ENCODE peak calls at places on chromosome 3, in four cellular contexts. M, W, C and E are unnamed samples.

GRCh38 chr3:129507181-129507831 is 21.1 kb upstream of the RHO start:
- DNase-seq in M (no peak), W (no peak), C (no peak), E (no peak)

GRCh38 chr3:157452097-157452496 is 15.4 kb downstream of the PTX3 start:
- DNase-seq in M (no peak), W (no peak), C (no peak), E (no peak)

GRCh38 chr3:66452247-66453040 is 48.4 kb downstream of the LRIG1 start:
- DNase-seq in M (no peak), W (no peak), C (no peak), E (no peak)

GRCh38 chr3:129119365-129120100 is 2.1 kb downstream of the RAB43 start:
- DNase-seq in M (no peak), W (no peak), C (no peak), E (no peak)

GRCh38 chr3:156483961-156484787 is 70.7 kb downstream of the SSR3 start:
- DNase-seq in M (no peak), W (no peak), C (peak; percentile 86), E (no peak)

GRCh38 chr3:34742151-34742550 is 897.2 kb upstream of the ARPP21 start:
- DNase-seq in M (no peak), W (no peak), C (no peak), E (no peak)

GRCh38 chr3:156811092-156811862 is 14.9 kb upstream of the LEKR1 start:
- DNase-seq in M (no peak), W (no peak), C (no peak), E (no peak)

GRCh38 chr3:51353566-51354140 is 31.4 kb upstream of the MANF start:
- DNase-seq in M (no peak), W (no peak), C (no peak), E (no peak)

GRCh38 chr3:54817628-54818027 is 110.2 kb downstream of the LRTM1 start:
- DNase-seq in M (no peak), W (no peak), C (no peak), E (no peak)

GRCh38 chr3:57715672-57716071 is 22.8 kb upstream of the DENND6A start:
- DNase-seq in M (no peak), W (no peak), C (no peak), E (no peak)

GRCh38 chr3:141094851-141095545 is 43.9 kb downstream of the SPSB4 start:
- DNase-seq in M (no peak), W (peak; percentile 63), C (no peak), E (no peak)

GRCh38 chr3:187975571-187976360 is 178.2 kb upstream of the LPP start:
- DNase-seq in M (no peak), W (no peak), C (no peak), E (no peak)

GRCh38 chr3:94259291-94259690 is 196.4 kb downstream of the NSUN3 start:
- DNase-seq in M (no peak), W (no peak), C (no peak), E (no peak)

GRCh38 chr3:94647131-94647530 is 584.3 kb downstream of the NSUN3 start:
- DNase-seq in M (no peak), W (no peak), C (no peak), E (no peak)

GRCh38 chr3:2921903-2922302 is 188.3 kb downstream of the IL5RA start:
- DNase-seq in M (no peak), W (no peak), C (peak; percentile 68), E (no peak)

GRCh38 chr3:66302288-66302687 is 81.5 kb downstream of the SLC25A26 start:
- DNase-seq in M (no peak), W (no peak), C (peak; percentile 50), E (no peak)

GRCh38 chr3:2153047-2153446 is 54.4 kb downstream of the CNTN4 start:
- DNase-seq in M (no peak), W (no peak), C (no peak), E (no peak)

GRCh38 chr3:153246805-153247204 is 84.8 kb downstream of the RAP2B start:
- DNase-seq in M (no peak), W (no peak), C (no peak), E (no peak)

GRCh38 chr3:174951498-174951897 is 92.4 kb downstream of the NAALADL2 start:
- DNase-seq in M (no peak), W (no peak), C (no peak), E (no peak)

GRCh38 chr3:85781806-85782205 is 823.0 kb downstream of the CADM2 start:
- DNase-seq in M (no peak), W (no peak), C (no peak), E (no peak)

GRCh38 chr3:72274511-72275295 is 489.8 kb upstream of the PROK2 start:
- DNase-seq in M (no peak), W (no peak), C (peak; percentile 59), E (no peak)

GRCh38 chr3:154050766-154051165 is 70.4 kb upstream of the ARHGEF26 start:
- DNase-seq in M (no peak), W (no peak), C (no peak), E (no peak)

GRCh38 chr3:46713048-46713897 is 4.4 kb downstream of the PRSS50 start:
- DNase-seq in M (no peak), W (no peak), C (no peak), E (no peak)

GRCh38 chr3:185337231-185337816 is 25.6 kb upstream of the MAP3K13 start:
- DNase-seq in M (no peak), W (no peak), C (no peak), E (no peak)

GRCh38 chr3:170054204-170054603 is 16.4 kb downstream of the GPR160 start:
- DNase-seq in M (no peak), W (no peak), C (peak; percentile 68), E (no peak)

GRCh38 chr3:50194128-50194902 is 2.9 kb downstream of the GNAT1 start:
- DNase-seq in M (peak; percentile 47), W (no peak), C (peak; percentile 71), E (no peak)

GRCh38 chr3:121431717-121432517 is 113.9 kb downstream of the POLQ start:
- DNase-seq in M (no peak), W (no peak), C (peak; percentile 78), E (no peak)

DNA sequence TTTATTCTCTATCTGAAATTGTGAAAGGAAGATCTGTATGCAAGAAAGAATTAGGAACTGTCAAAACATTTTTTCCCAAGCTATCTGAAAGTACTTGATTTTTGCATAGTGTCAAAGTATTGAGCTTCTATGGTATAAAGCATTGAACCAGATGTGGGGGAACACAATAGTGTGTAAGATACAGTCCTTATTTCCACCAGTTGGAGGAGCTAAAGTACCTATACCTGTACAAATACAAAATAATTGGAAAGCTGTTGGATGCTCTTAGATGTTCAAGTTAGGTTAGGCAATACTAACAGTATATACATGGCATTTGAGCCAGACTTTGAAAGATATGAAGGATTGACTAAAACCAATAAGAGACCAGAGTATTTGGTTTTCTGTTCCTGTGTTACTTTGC is 148.4 kb downstream of the B3GALNT1 start:
- DNase-seq in M (no peak), W (no peak), C (peak; percentile 25), E (no peak)
- TF ChIP-seq CTCF in M (no peak), W (peak; percentile 69), C (peak; percentile 41), E (peak; percentile 35)

GRCh38 chr3:197501879-197502620 is 53.7 kb downstream of the BDH1 start:
- DNase-seq in M (no peak), W (no peak), C (peak; percentile 89), E (no peak)
- TF ChIP-seq CTCF in M (peak; percentile 62), W (peak; percentile 78), C (peak; percentile 73), E (peak; percentile 66)

GRCh38 chr3:139310474-139310933 is 33.3 kb upstream of the MRPS22 start:
- DNase-seq in M (no peak), W (no peak), C (no peak), E (no peak)

GRCh38 chr3:139313921-139314320 is 29.9 kb upstream of the MRPS22 start:
- DNase-seq in M (no peak), W (no peak), C (no peak), E (no peak)

GRCh38 chr3:139312416-139312815 is 31.4 kb upstream of the MRPS22 start:
- DNase-seq in M (no peak), W (no peak), C (no peak), E (no peak)

GRCh38 chr3:139311557-139311956 is 32.3 kb upstream of the MRPS22 start:
- DNase-seq in M (no peak), W (no peak), C (no peak), E (no peak)

GRCh38 chr3:139312959-139313358 is 30.9 kb upstream of the MRPS22 start:
- DNase-seq in M (no peak), W (no peak), C (no peak), E (no peak)
- TF ChIP-seq CTCF in M (no peak), W (no peak), C (no peak), E (no peak)

GRCh38 chr3:42815826-42816225 is 6.6 kb downstream of the ACKR2 start:
- DNase-seq in M (no peak), W (no peak), C (no peak), E (no peak)

GRCh38 chr3:42823351-42823750 is 14.1 kb downstream of the ACKR2 start:
- DNase-seq in M (no peak), W (no peak), C (no peak), E (no peak)

GRCh38 chr3:42822828-42823227 is 13.6 kb downstream of the ACKR2 start:
- DNase-seq in M (no peak), W (no peak), C (no peak), E (no peak)

GRCh38 chr3:42820746-42821051 is 11.5 kb downstream of the ACKR2 start:
- DNase-seq in M (no peak), W (no peak), C (no peak), E (no peak)

DNA sequence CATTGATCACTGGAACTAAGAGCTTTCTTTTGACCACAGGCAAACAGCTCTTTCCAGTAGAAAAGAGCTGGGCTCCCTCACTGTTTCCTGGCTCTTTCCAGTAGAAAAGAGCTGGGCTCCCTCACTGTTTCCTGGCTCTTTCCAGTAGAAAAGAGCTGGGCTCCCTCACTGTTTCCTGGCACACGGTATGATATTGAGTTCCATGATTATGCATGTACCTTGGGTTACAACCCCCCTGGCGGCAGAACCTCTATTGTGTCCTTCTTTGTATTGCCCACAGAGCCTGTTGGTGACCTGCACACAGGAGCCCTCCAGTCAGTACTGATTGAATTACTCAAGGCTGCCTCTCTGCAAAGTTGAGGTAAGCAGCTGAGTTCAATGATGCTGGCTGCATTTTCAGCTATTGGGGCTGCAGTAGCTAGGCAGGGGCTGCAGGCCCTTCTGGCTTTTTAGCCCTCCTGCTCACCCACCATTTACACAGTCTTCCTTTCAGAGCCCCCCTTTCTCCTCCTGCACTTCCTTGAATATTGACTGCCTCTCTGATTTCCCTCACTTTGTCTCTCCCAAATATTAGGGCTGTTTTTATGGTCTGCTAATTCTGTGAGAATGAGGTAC is 10.2 kb downstream of the ACKR2 start:
- DNase-seq in M (peak; percentile 18), W (no peak), C (peak; percentile 14), E (no peak)
- TF ChIP-seq CTCF in M (peak; percentile 43), W (no peak), C (no peak), E (peak; percentile 43)

DNA sequence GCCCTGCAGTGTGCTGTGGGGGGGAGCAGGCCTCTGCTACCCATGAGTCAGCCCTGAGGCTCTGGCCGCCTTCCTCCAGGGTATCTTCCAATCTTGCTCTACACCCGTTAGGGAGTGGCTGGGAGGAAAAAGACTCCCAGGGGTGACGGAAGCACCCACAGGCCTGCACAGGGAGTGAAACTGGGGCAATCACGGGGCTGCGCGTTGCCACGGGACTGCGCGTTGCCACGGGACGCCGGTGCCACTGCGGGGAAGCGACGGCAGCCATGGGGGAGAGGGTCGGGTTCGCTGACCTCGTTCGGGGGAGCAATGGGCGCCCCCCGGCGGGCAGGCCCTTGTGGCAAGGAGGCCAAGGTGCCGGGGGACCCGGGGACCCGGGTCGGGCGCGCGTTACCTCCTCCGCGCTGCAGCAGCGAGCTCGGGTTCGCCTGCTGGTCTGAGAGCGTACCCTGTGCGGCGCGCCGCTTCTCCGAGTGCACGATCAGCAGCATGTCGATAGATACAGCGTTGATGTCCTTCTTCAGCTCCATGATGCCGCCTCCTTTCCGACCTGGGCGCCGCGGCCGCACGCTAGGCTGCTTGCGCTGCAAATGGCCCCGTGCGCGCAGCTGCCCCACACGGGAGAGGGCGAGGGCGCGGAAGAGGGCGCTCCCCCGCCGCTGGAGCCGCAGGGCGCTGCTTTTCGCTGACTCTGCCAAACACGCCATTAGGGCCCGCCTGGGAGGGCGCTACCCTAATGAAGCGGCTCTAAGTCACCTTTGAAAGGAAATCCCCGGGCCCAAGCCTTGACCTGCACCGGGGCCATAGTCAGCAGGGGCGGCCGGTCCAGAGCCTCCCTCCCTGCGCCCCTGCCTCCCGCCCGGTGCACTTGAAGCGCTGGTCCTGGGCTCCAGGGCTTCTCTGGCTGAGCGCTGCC is at the start of gene KY:
- DNase-seq in M (peak; percentile 33), W (no peak), C (no peak), E (no peak)
- TF ChIP-seq CTCF in M (no peak), W (peak; percentile 56), C (no peak), E (peak; percentile 21)